ENCODE peak calls at places on chromosome 4, in six cellular contexts. E, U, D, I, H and B are unnamed samples.
A peak's percentile ranks its signal among the peaks of the same experiment; 100 is the strongest.

GRCh38 chr4:5863461-5864113 is 29.3 kb downstream of the CRMP1 start:
- DNase-seq in E (no peak), U (no peak), D (no peak), I (peak; percentile 73), H (peak; percentile 4), B (no peak)

GRCh38 chr4:25090516-25090915 is 59.8 kb upstream of the LGI2 start:
- DNase-seq in E (no peak), U (no peak), D (no peak), I (no peak), H (no peak), B (no peak)

GRCh38 chr4:146143888-146144287 is 31.6 kb upstream of the LSM6 start:
- DNase-seq in E (no peak), U (no peak), D (no peak), I (no peak), H (no peak), B (no peak)

GRCh38 chr4:55707507-55707906 is 71.4 kb upstream of the NMU start:
- DNase-seq in E (no peak), U (no peak), D (no peak), I (no peak), H (no peak), B (no peak)

GRCh38 chr4:6360385-6360784 is 90.7 kb downstream of the WFS1 start:
- DNase-seq in E (no peak), U (no peak), D (peak; percentile 91), I (no peak), H (no peak), B (no peak)

GRCh38 chr4:159946983-159947645 is 844.2 kb downstream of the RAPGEF2 start:
- DNase-seq in E (no peak), U (no peak), D (peak; percentile 75), I (peak; percentile 39), H (no peak), B (peak; percentile 19)

GRCh38 chr4:8009097-8009496 is 69.4 kb upstream of the AFAP1 start:
- DNase-seq in E (no peak), U (no peak), D (no peak), I (no peak), H (no peak), B (peak; percentile 61)

GRCh38 chr4:83207497-83208105 is 77.0 kb downstream of the COQ2 start:
- DNase-seq in E (no peak), U (no peak), D (no peak), I (peak; percentile 53), H (peak; percentile 24), B (no peak)

GRCh38 chr4:89598602-89599001 is 238.4 kb downstream of the SNCA start:
- DNase-seq in E (no peak), U (no peak), D (peak; percentile 7), I (peak; percentile 41), H (no peak), B (no peak)

GRCh38 chr4:139286186-139286698 is 6.2 kb upstream of the MGARP start:
- DNase-seq in E (no peak), U (no peak), D (no peak), I (no peak), H (no peak), B (no peak)

GRCh38 chr4:78889955-78890354 is 49.3 kb downstream of the PAQR3 start:
- DNase-seq in E (no peak), U (no peak), D (no peak), I (no peak), H (no peak), B (no peak)

GRCh38 chr4:986428-986948 is 356 bp upstream of the IDUA start:
- DNase-seq in E (no peak), U (no peak), D (no peak), I (no peak), H (no peak), B (no peak)

GRCh38 chr4:169137555-169137920 is 127.5 kb upstream of the CBR4 start:
- DNase-seq in E (no peak), U (no peak), D (no peak), I (no peak), H (no peak), B (no peak)

GRCh38 chr4:16205298-16206164 is 20.7 kb downstream of the TAPT1 start:
- DNase-seq in E (no peak), U (no peak), D (peak; percentile 67), I (peak; percentile 24), H (no peak), B (peak; percentile 45)

GRCh38 chr4:100581337-100581736 is 63.5 kb upstream of the EMCN start:
- DNase-seq in E (peak; percentile 62), U (no peak), D (no peak), I (peak; percentile 11), H (no peak), B (no peak)

GRCh38 chr4:38119663-38120374 is 159.6 kb downstream of the PTTG2 start:
- DNase-seq in E (no peak), U (no peak), D (no peak), I (peak; percentile 93), H (no peak), B (no peak)

GRCh38 chr4:172802041-172802440 is 366.6 kb upstream of the GALNT7 start:
- DNase-seq in E (no peak), U (no peak), D (peak; percentile 18), I (no peak), H (no peak), B (no peak)

GRCh38 chr4:177147668-177148067 is 162.0 kb upstream of the NEIL3 start:
- DNase-seq in E (no peak), U (no peak), D (peak; percentile 12), I (no peak), H (no peak), B (no peak)

GRCh38 chr4:153438916-153439756 is 27.0 kb upstream of the TMEM131L start:
- DNase-seq in E (no peak), U (peak; percentile 26), D (no peak), I (no peak), H (no peak), B (peak; percentile 42)

GRCh38 chr4:159289682-159290081 is 186.8 kb downstream of the RAPGEF2 start:
- DNase-seq in E (no peak), U (no peak), D (no peak), I (no peak), H (no peak), B (no peak)

GRCh38 chr4:67765928-67766327 is 11.7 kb upstream of the GNRHR start:
- DNase-seq in E (no peak), U (no peak), D (no peak), I (peak; percentile 71), H (no peak), B (no peak)

GRCh38 chr4:87985097-87985886 is 9.8 kb downstream of the SPP1 start:
- DNase-seq in E (no peak), U (no peak), D (peak; percentile 70), I (peak; percentile 67), H (peak; percentile 79), B (no peak)

GRCh38 chr4:14708574-14708973 is 293.7 kb upstream of the CPEB2 start:
- DNase-seq in E (no peak), U (no peak), D (no peak), I (no peak), H (no peak), B (no peak)

GRCh38 chr4:54016504-54016903 is 47.9 kb downstream of the CHIC2 start:
- DNase-seq in E (no peak), U (no peak), D (no peak), I (no peak), H (no peak), B (no peak)

GRCh38 chr4:74375824-74376426 is 11.0 kb downstream of the EREG start:
- DNase-seq in E (no peak), U (no peak), D (no peak), I (no peak), H (no peak), B (no peak)

GRCh38 chr4:34046580-34046979 is 2197.7 kb downstream of the ARAP2 start:
- DNase-seq in E (no peak), U (no peak), D (no peak), I (peak; percentile 82), H (peak; percentile 0), B (no peak)

GRCh38 chr4:42397256-42397634 is at the start of gene SHISA3:
- DNase-seq in E (no peak), U (no peak), D (peak; percentile 69), I (peak; percentile 15), H (peak; percentile 2), B (no peak)

DNA sequence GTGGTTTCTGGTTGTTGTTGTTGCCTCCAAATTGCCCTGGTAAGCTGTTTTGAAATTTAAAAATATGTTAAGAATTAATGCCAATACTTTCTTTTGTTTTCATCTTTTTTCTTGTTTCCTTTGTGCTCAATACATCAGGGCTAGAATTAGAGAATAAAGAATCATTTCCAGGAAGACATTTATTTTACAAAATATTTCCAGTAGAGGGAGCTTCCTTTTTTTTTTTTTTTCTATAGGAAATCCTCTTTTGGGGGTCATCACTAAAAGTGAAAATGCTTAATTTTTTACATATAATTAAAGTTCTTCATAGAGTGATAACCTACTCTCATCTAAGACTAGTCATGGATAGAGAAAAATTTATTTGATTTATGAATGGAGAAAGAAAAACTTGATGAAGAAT is 2.4 kb downstream of the GLRA3 start:
- DNase-seq in E (no peak), U (no peak), D (no peak), I (no peak), H (no peak), B (no peak)
- TF ChIP-seq CTCF in E (no peak), U (no peak), D (peak; percentile 28), I (no peak), H (no peak), B (no peak)

GRCh38 chr4:129926936-129927335 is 831.0 kb downstream of the C4orf33 start:
- DNase-seq in E (no peak), U (no peak), D (no peak), I (no peak), H (no peak), B (no peak)
- TF ChIP-seq CTCF in E (no peak), U (no peak), D (peak; percentile 30), I (no peak), H (no peak), B (no peak)

DNA sequence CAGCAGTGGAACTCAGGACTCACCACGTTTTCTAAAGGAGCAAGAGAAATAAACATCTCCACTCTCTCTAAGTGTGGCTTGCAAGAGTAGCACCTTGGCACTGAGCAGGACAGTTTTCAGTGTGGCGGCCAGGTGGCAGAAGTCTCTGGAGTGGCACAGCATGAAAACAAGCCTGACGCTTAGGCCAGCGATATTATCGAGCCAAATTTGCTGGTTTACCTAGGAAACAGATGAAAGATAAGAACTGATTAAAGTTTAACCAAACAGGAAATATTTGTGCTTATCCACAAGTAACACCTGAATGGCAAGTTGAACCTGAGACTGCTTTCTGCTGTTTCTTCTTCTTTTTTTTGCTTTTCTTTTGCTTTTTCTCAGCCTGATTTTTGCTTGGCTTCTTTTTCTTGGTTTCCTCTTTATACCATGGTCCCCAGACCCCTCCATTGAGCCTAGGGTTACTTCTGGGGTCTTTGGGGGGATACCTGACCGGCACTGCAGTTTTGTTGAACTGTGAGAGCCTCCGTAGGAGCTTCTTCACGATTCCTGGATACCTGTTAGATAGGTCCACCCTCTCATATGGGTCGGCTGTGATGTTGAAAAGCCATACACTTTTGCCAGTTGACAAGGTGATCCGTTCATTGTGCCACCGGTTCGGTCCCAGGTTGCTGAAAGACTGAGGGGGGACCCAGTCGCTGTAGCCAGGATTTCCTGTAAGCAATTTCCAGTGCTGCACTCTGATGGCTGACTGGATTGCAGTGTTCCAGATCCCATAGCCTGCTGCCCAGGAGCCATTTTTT is 77.3 kb downstream of the ARSJ start:
- DNase-seq in E (no peak), U (peak; percentile 66), D (no peak), I (no peak), H (peak; percentile 74), B (no peak)
- TF ChIP-seq CTCF in E (no peak), U (peak; percentile 71), D (no peak), I (no peak), H (peak; percentile 37), B (peak; percentile 28)

DNA sequence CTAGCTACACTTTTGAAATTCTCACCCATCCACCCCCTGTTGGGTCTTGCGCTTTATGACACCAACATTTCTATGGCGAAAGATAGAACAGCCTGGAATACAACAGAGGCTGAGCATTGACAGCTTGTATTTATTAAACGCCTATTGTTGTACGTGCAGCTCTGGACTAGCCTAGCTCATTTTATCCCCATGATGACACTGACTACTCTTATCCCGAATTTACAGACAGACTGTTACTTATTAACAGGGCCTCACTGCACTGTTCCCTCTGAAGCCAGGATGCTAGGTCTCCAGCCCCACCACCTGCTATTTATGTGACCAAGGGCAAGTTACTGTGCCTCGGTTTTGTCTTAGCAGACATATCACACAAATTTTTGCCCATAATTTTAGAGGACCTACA is 1.0 kb upstream of the RFC1 start:
- DNase-seq in E (no peak), U (no peak), D (no peak), I (no peak), H (no peak), B (no peak)
- TF ChIP-seq CTCF in E (no peak), U (no peak), D (no peak), I (no peak), H (no peak), B (no peak)